ENCODE peak calls at places on chromosomes 12 and 14, in seven cellular contexts. C is erythroblast, G is adrenal gland, N is right lobe of liver, O is heart left ventricle, D is transverse colon, J is H54. U is an unnamed sample.

GRCh38 chr14:70282666-70283065 is 76.8 kb downstream of the COX16 start:
- DNase-seq in C (no peak), G (no peak), N (no peak), O (no peak), D (no peak), J (no peak), U (no peak)

GRCh38 chr12:107903377-107904061 is 129.0 kb downstream of the ASCL4 start:
- DNase-seq in C (peak), G (peak), N (no peak), O (peak), D (peak), J (peak), U (no peak)

GRCh38 chr12:3233813-3234212 is 156.6 kb downstream of the TSPAN9 start:
- DNase-seq in C (no peak), G (no peak), N (no peak), O (no peak), D (no peak), J (no peak), U (no peak)

GRCh38 chr12:132482771-132483170 is 7.2 kb upstream of the FBRSL1 start:
- DNase-seq in C (no peak), G (no peak), N (no peak), O (peak), D (no peak), J (no peak), U (no peak)

GRCh38 chr14:42214981-42215491 is 608.4 kb downstream of the LRFN5 start:
- DNase-seq in C (no peak), G (no peak), N (no peak), O (no peak), D (no peak), J (peak), U (peak)

GRCh38 chr12:108297895-108298760 is 41.0 kb downstream of the CMKLR1 start:
- DNase-seq in C (no peak), G (no peak), N (no peak), O (no peak), D (no peak), J (no peak), U (no peak)

GRCh38 chr14:29926228-29926627 is 1.4 kb downstream of the PRKD1 start:
- DNase-seq in C (no peak), G (no peak), N (no peak), O (no peak), D (no peak), J (no peak), U (no peak)

GRCh38 chr12:53504004-53504920 is 3.0 kb downstream of the NPFF start:
- DNase-seq in C (no peak), G (no peak), N (no peak), O (no peak), D (no peak), J (no peak), U (no peak)

GRCh38 chr12:78887008-78887407 is 22.4 kb downstream of the SYT1 start:
- DNase-seq in C (no peak), G (no peak), N (no peak), O (no peak), D (no peak), J (peak), U (no peak)

GRCh38 chr12:55728185-55728931 is 451 bp downstream of the CD63 start:
- DNase-seq in C (peak), G (peak), N (peak), O (peak), D (peak), J (no peak), U (peak)

GRCh38 chr12:96766232-96766631 is 140.8 kb upstream of the NEDD1 start:
- DNase-seq in C (no peak), G (no peak), N (no peak), O (no peak), D (no peak), J (no peak), U (no peak)

GRCh38 chr12:10701226-10701681 is 21.9 kb downstream of the YBX3 start:
- DNase-seq in C (no peak), G (no peak), N (no peak), O (no peak), D (no peak), J (no peak), U (no peak)

GRCh38 chr12:54404061-54405004 is 14.7 kb downstream of the ITGA5 start:
- DNase-seq in C (peak), G (peak), N (no peak), O (no peak), D (peak), J (no peak), U (no peak)

GRCh38 chr12:6821674-6822433 is at the start of gene GPR162:
- DNase-seq in C (no peak), G (peak), N (no peak), O (no peak), D (peak), J (peak), U (no peak)

GRCh38 chr12:67989184-67989965 is at the start of gene IFNG-AS1:
- DNase-seq in C (no peak), G (no peak), N (no peak), O (no peak), D (peak), J (no peak), U (no peak)

GRCh38 chr14:85058170-85058569 is 471.8 kb upstream of the FLRT2 start:
- DNase-seq in C (no peak), G (no peak), N (no peak), O (no peak), D (no peak), J (no peak), U (no peak)

GRCh38 chr12:96354326-96354725 is 45.9 kb downstream of the CDK17 start:
- DNase-seq in C (no peak), G (no peak), N (no peak), O (no peak), D (no peak), J (no peak), U (no peak)

GRCh38 chr12:111753144-111753881 is 13.4 kb upstream of the ALDH2 start:
- DNase-seq in C (peak), G (peak), N (peak), O (peak), D (peak), J (peak), U (no peak)

GRCh38 chr12:101566318-101566717 is 28.5 kb upstream of the MYBPC1 start:
- DNase-seq in C (no peak), G (no peak), N (no peak), O (no peak), D (no peak), J (no peak), U (no peak)

GRCh38 chr14:60724080-60724618 is at the start of gene SIX4:
- DNase-seq in C (peak), G (peak), N (peak), O (peak), D (peak), J (peak), U (peak)

GRCh38 chr12:92539966-92540791 is 162.6 kb upstream of the PLEKHG7 start:
- DNase-seq in C (no peak), G (no peak), N (no peak), O (peak), D (no peak), J (no peak), U (no peak)

GRCh38 chr14:55976219-55976618 is 142.0 kb upstream of the PELI2 start:
- DNase-seq in C (no peak), G (no peak), N (no peak), O (no peak), D (peak), J (no peak), U (no peak)

GRCh38 chr12:85280138-85280983 is at the start of gene ALX1:
- DNase-seq in C (peak), G (no peak), N (no peak), O (no peak), D (peak), J (no peak), U (no peak)

GRCh38 chr12:131738196-131738595 is 27.3 kb downstream of the SFSWAP start:
- DNase-seq in C (no peak), G (no peak), N (no peak), O (no peak), D (no peak), J (no peak), U (no peak)

GRCh38 chr12:127401005-127401404 is 866.0 kb upstream of the TMEM132C start:
- DNase-seq in C (no peak), G (no peak), N (no peak), O (no peak), D (no peak), J (peak), U (no peak)

GRCh38 chr12:71338933-71339332 is 100.7 kb upstream of the LGR5 start:
- DNase-seq in C (no peak), G (no peak), N (no peak), O (no peak), D (no peak), J (no peak), U (no peak)

GRCh38 chr14:34750670-34751069 is 36.3 kb upstream of the CFL2 start:
- DNase-seq in C (no peak), G (no peak), N (no peak), O (no peak), D (no peak), J (peak), U (no peak)

GRCh38 chr12:20044304-20044703 is 324.0 kb upstream of the PDE3A start:
- DNase-seq in C (no peak), G (no peak), N (no peak), O (no peak), D (no peak), J (no peak), U (no peak)

GRCh38 chr12:15613981-15614380 is 175.2 kb downstream of the EPS8 start:
- DNase-seq in C (no peak), G (no peak), N (no peak), O (no peak), D (no peak), J (no peak), U (no peak)
- TF ChIP-seq POLR2A in C (no peak), G (no peak), N (no peak), O (no peak), D (no peak), J (no peak), U (no peak)

DNA sequence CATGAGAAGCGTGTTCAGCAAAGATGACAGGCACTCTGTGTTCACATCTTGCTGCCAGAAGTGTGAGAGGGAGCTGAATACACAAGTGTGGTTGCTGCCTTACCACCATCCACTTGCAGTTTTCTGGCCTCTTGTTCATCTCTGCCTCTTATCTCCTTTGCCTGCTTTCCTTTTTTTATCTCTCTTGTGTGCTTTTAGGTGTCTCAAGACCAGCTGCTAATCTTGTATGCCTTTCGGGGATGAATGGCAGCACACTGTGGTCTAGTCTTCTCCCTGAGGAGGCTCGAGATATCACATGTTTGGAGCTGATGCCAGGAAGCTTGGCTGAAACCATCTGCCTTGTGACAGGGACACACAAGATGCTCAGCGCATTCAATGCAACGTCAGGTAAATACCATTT is 17.2 kb downstream of the FAM234B start:
- DNase-seq in C (peak), G (no peak), N (no peak), O (no peak), D (no peak), J (no peak), U (no peak)
- TF ChIP-seq POLR2A in C (peak), G (no peak), N (no peak), O (no peak), D (no peak), J (no peak), U (no peak)

GRCh38 chr12:65119063-65119462 is 2.0 kb downstream of the WIF1 start:
- DNase-seq in C (no peak), G (no peak), N (no peak), O (no peak), D (no peak), J (no peak), U (no peak)
- TF ChIP-seq POLR2A in C (no peak), G (no peak), N (no peak), O (no peak), D (no peak), J (no peak), U (no peak)

DNA sequence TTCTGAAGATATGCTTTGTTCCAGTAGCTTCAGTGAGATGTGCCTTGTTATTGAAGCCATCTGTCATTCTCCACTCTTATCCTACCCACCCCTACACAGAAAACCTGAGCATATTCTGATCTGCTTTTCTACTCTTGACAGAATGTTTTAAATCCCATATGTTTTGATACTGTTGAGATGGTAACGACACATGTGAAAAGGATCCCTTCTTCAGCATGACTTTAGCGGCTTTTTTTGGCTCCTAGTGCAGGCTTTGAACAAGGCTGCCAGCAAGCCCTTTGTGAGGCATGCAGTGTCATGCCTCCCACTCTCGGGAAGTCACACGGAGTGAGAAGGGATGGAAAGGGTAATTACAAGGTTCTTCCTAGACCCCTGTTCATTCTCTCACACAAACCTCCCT is 228.8 kb upstream of the RGS6 start:
- DNase-seq in C (no peak), G (no peak), N (no peak), O (no peak), D (no peak), J (no peak), U (no peak)
- TF ChIP-seq POLR2A in C (no peak), G (no peak), N (no peak), O (no peak), D (no peak), J (no peak), U (no peak)

GRCh38 chr12:110583137-110584059 is at the start of gene PPTC7:
- DNase-seq in C (peak), G (peak), N (peak), O (peak), D (peak), J (peak), U (peak)
- TF ChIP-seq POLR2A in C (peak), G (peak), N (peak), O (peak), D (peak), J (peak), U (peak)

GRCh38 chr14:105268736-105269354 is 20.5 kb downstream of the BTBD6 start:
- DNase-seq in C (no peak), G (no peak), N (no peak), O (no peak), D (no peak), J (no peak), U (no peak)
- TF ChIP-seq POLR2A in C (no peak), G (no peak), N (no peak), O (no peak), D (no peak), J (no peak), U (no peak)